ENCODE peak calls at places on chromosomes 5 and 9, in four cellular contexts. One of them, this sample, is unnamed.
A peak's percentile ranks its signal among the peaks of the same experiment; 100 is the strongest.

GRCh38 chr5:171855798-171856772 is 70.5 kb downstream of the SMIM23 start:
- DNase-seq in SK-N-SH: no peak
- DNase-seq in GM12878: no peak
- DNase-seq in K562: no peak
- DNase-seq in this sample: no peak

GRCh38 chr9:95104088-95104960 is 213.2 kb downstream of the FANCC start:
- DNase-seq in K562: no peak
- DNase-seq in GM12878: no peak
- DNase-seq in SK-N-SH: peak; percentile 77
- DNase-seq in this sample: no peak

GRCh38 chr9:107946364-107947137 is 457.0 kb upstream of the KLF4 start:
- DNase-seq in GM12878: no peak
- DNase-seq in SK-N-SH: no peak
- DNase-seq in K562: no peak
- DNase-seq in this sample: no peak

GRCh38 chr5:158642852-158643251 is 456.9 kb downstream of the EBF1 start:
- DNase-seq in SK-N-SH: no peak
- DNase-seq in GM12878: no peak
- DNase-seq in K562: no peak
- DNase-seq in this sample: no peak

GRCh38 chr5:64603676-64604075 is 86.6 kb upstream of the SHISAL2B start:
- DNase-seq in GM12878: no peak
- DNase-seq in SK-N-SH: no peak
- DNase-seq in K562: no peak
- DNase-seq in this sample: no peak

GRCh38 chr5:366541-367357 is 45.2 kb downstream of the AHRR start:
- DNase-seq in K562: no peak
- DNase-seq in GM12878: no peak
- DNase-seq in SK-N-SH: no peak
- DNase-seq in this sample: no peak

GRCh38 chr9:34513567-34514214 is 9.1 kb downstream of the ENHO start:
- DNase-seq in SK-N-SH: no peak
- DNase-seq in K562: no peak
- DNase-seq in GM12878: no peak
- DNase-seq in this sample: no peak

GRCh38 chr9:76458903-76459690 is at the start of gene GCNT1:
- DNase-seq in SK-N-SH: peak; percentile 52
- DNase-seq in GM12878: peak; percentile 40
- DNase-seq in K562: peak; percentile 87
- DNase-seq in this sample: peak; percentile 90

GRCh38 chr5:145531038-145531734 is 304.0 kb downstream of the PRELID2 start:
- DNase-seq in K562: no peak
- DNase-seq in GM12878: no peak
- DNase-seq in SK-N-SH: no peak
- DNase-seq in this sample: no peak

GRCh38 chr9:96435345-96435744 is 14.6 kb upstream of the HABP4 start:
- DNase-seq in GM12878: no peak
- DNase-seq in SK-N-SH: no peak
- DNase-seq in K562: no peak
- DNase-seq in this sample: no peak

GRCh38 chr9:115349542-115349941 is 231.6 kb upstream of the TNC start:
- DNase-seq in GM12878: no peak
- DNase-seq in K562: no peak
- DNase-seq in SK-N-SH: no peak
- DNase-seq in this sample: no peak

GRCh38 chr9:135302329-135303279 is 177.0 kb upstream of the PPP1R26 start:
- DNase-seq in GM12878: no peak
- DNase-seq in SK-N-SH: peak; percentile 15
- DNase-seq in K562: no peak
- DNase-seq in this sample: no peak

GRCh38 chr5:8749556-8749955 is 796.3 kb downstream of the SEMA5A start:
- DNase-seq in K562: no peak
- DNase-seq in SK-N-SH: no peak
- DNase-seq in GM12878: no peak
- DNase-seq in this sample: no peak

GRCh38 chr9:100294341-100294740 is 58.4 kb downstream of the TEX10 start:
- DNase-seq in GM12878: no peak
- DNase-seq in K562: no peak
- DNase-seq in SK-N-SH: no peak
- DNase-seq in this sample: no peak

GRCh38 chr5:34570721-34571379 is 85.3 kb upstream of the RAI14 start:
- DNase-seq in SK-N-SH: no peak
- DNase-seq in K562: no peak
- DNase-seq in GM12878: no peak
- DNase-seq in this sample: no peak

GRCh38 chr9:70868044-70868443 is 253.4 kb downstream of the TRPM3 start:
- DNase-seq in GM12878: no peak
- DNase-seq in K562: no peak
- DNase-seq in SK-N-SH: no peak
- DNase-seq in this sample: no peak

GRCh38 chr5:30287890-30288289 is 905.6 kb upstream of the CDH6 start:
- DNase-seq in SK-N-SH: no peak
- DNase-seq in GM12878: no peak
- DNase-seq in K562: no peak
- DNase-seq in this sample: no peak

GRCh38 chr5:73946926-73947455 is 321.0 kb downstream of the ARHGEF28 start:
- DNase-seq in K562: no peak
- DNase-seq in GM12878: no peak
- DNase-seq in SK-N-SH: no peak
- DNase-seq in this sample: no peak

GRCh38 chr9:35844628-35845301 is 15.7 kb downstream of the TMEM8B start:
- DNase-seq in K562: no peak
- DNase-seq in SK-N-SH: no peak
- DNase-seq in GM12878: peak; percentile 64
- DNase-seq in this sample: no peak

GRCh38 chr5:132215329-132215728 is 12.3 kb downstream of the P4HA2 start:
- DNase-seq in SK-N-SH: peak; percentile 81
- DNase-seq in K562: no peak
- DNase-seq in GM12878: no peak
- DNase-seq in this sample: no peak

GRCh38 chr9:138069731-138070456 is 192.3 kb downstream of the CACNA1B start:
- DNase-seq in GM12878: no peak
- DNase-seq in K562: no peak
- DNase-seq in SK-N-SH: peak; percentile 27
- DNase-seq in this sample: peak; percentile 47

GRCh38 chr5:167889276-167889675 is 402.2 kb upstream of the WWC1 start:
- DNase-seq in K562: no peak
- DNase-seq in GM12878: no peak
- DNase-seq in SK-N-SH: no peak
- DNase-seq in this sample: peak; percentile 39

GRCh38 chr5:52690236-52690685 is 97.5 kb upstream of the ITGA1 start:
- DNase-seq in GM12878: no peak
- DNase-seq in SK-N-SH: no peak
- DNase-seq in K562: no peak
- DNase-seq in this sample: no peak

GRCh38 chr5:32092938-32093812 is 80.9 kb downstream of the GOLPH3 start:
- DNase-seq in GM12878: peak; percentile 17
- DNase-seq in K562: peak; percentile 80
- DNase-seq in SK-N-SH: peak; percentile 81
- DNase-seq in this sample: peak; percentile 84

GRCh38 chr9:109599131-109599530 is 101.0 kb upstream of the PTPN3 start:
- DNase-seq in SK-N-SH: no peak
- DNase-seq in K562: no peak
- DNase-seq in GM12878: no peak
- DNase-seq in this sample: no peak

GRCh38 chr9:36315283-36315682 is 57.0 kb upstream of the GNE start:
- DNase-seq in K562: no peak
- DNase-seq in GM12878: no peak
- DNase-seq in SK-N-SH: no peak
- DNase-seq in this sample: no peak

GRCh38 chr5:110611817-110612216 is 114.7 kb downstream of the TMEM232 start:
- DNase-seq in SK-N-SH: no peak
- DNase-seq in GM12878: no peak
- DNase-seq in K562: no peak
- DNase-seq in this sample: no peak

GRCh38 chr5:181044662-181045305 is 4.7 kb downstream of the BTNL9 start:
- DNase-seq in GM12878: no peak
- DNase-seq in SK-N-SH: no peak
- DNase-seq in K562: no peak
- DNase-seq in this sample: no peak

GRCh38 chr5:179146277-179146676 is 86.1 kb downstream of the ZNF354C start:
- DNase-seq in GM12878: no peak
- DNase-seq in K562: no peak
- DNase-seq in SK-N-SH: no peak
- DNase-seq in this sample: no peak

GRCh38 chr5:43485406-43485805 is 1.7 kb upstream of the TMEM267 start:
- DNase-seq in GM12878: no peak
- DNase-seq in K562: no peak
- DNase-seq in SK-N-SH: no peak
- DNase-seq in this sample: no peak

GRCh38 chr9:103319979-103320378 is 324.8 kb downstream of the CYLC2 start:
- DNase-seq in GM12878: no peak
- DNase-seq in SK-N-SH: peak; percentile 10
- DNase-seq in K562: no peak
- DNase-seq in this sample: no peak

GRCh38 chr9:35042081-35042604 is 30.3 kb downstream of the VCP start:
- DNase-seq in SK-N-SH: no peak
- DNase-seq in GM12878: no peak
- DNase-seq in K562: no peak
- DNase-seq in this sample: no peak

GRCh38 chr5:146051678-146052077 is 53.7 kb downstream of the PLAC8L1 start:
- DNase-seq in GM12878: no peak
- DNase-seq in SK-N-SH: no peak
- DNase-seq in K562: no peak
- DNase-seq in this sample: no peak

GRCh38 chr5:169164481-169164925 is 136.4 kb downstream of the SLIT3 start:
- DNase-seq in K562: no peak
- DNase-seq in GM12878: no peak
- DNase-seq in SK-N-SH: no peak
- DNase-seq in this sample: peak; percentile 33

GRCh38 chr5:44862808-44863207 is 54.1 kb downstream of the MRPS30 start:
- DNase-seq in GM12878: no peak
- DNase-seq in K562: no peak
- DNase-seq in SK-N-SH: no peak
- DNase-seq in this sample: no peak

GRCh38 chr5:141732417-141732816 is 50.4 kb upstream of the ARAP3 start:
- DNase-seq in SK-N-SH: peak; percentile 67
- DNase-seq in GM12878: no peak
- DNase-seq in K562: no peak
- DNase-seq in this sample: no peak

GRCh38 chr9:14096182-14096922 is 217.6 kb downstream of the NFIB start:
- DNase-seq in GM12878: no peak
- DNase-seq in SK-N-SH: peak; percentile 50
- DNase-seq in K562: no peak
- DNase-seq in this sample: no peak
- TF ChIP-seq GABPA in GM12878: no peak
- TF ChIP-seq GABPA in SK-N-SH: no peak
- TF ChIP-seq GABPA in K562: no peak
- TF ChIP-seq GABPA in this sample: no peak

DNA sequence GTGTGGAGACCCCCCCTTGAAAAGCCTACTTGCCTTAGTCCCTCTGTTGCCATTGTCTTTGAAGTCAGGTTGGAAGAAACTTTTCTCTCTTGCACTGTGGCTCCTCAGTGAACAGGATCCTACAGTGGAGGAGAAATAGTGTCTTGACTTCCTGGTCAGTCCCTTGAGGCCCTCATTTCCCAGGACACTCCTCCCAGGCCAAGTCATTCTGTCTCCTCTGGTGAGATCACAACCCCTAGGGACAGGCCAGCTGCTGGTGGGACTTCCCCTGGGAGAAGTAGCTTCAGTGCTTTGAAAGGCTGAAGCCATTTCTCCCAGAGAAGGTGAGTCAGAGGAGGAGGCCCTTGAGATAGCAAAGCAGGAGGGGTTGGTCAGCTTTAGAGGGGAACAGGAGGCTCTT is 10.1 kb upstream of the GRIA1 start:
- DNase-seq in SK-N-SH: no peak
- DNase-seq in GM12878: peak; percentile 58
- DNase-seq in K562: no peak
- DNase-seq in this sample: no peak
- TF ChIP-seq RFX5 in SK-N-SH: no peak
- TF ChIP-seq RFX5 in GM12878: no peak
- TF ChIP-seq RFX5 in K562: no peak
- TF ChIP-seq RFX5 in this sample: no peak

GRCh38 chr5:151078490-151079262 is 2.2 kb downstream of the TNIP1 start:
- DNase-seq in SK-N-SH: no peak
- DNase-seq in K562: no peak
- DNase-seq in GM12878: no peak
- DNase-seq in this sample: no peak
- TF ChIP-seq NRF1 in SK-N-SH: no peak
- TF ChIP-seq NRF1 in K562: no peak
- TF ChIP-seq NRF1 in GM12878: no peak
- TF ChIP-seq NRF1 in this sample: no peak

GRCh38 chr5:148446591-148446990 is 62.8 kb downstream of the FBXO38 start:
- DNase-seq in K562: no peak
- DNase-seq in GM12878: no peak
- DNase-seq in SK-N-SH: no peak
- DNase-seq in this sample: no peak
- TF ChIP-seq GABPA in K562: no peak
- TF ChIP-seq GABPA in GM12878: no peak
- TF ChIP-seq GABPA in SK-N-SH: no peak
- TF ChIP-seq GABPA in this sample: no peak

This sample was measured in H1.